ENCODE peak calls at places on chromosomes 16 and 17, in nine cellular contexts. One of them, this sample, is unnamed.

GRCh38 chr16:20397468-20398074 is 7.0 kb downstream of the PDILT start:
- DNase-seq in epithelial cell of esophagus: no peak
- DNase-seq in fibroblast of lung: no peak
- DNase-seq in H1: no peak
- DNase-seq in WTC11: no peak
- DNase-seq in AG09309: no peak
- DNase-seq in lower leg skin: no peak
- DNase-seq in fibroblast of mammary gland: no peak
- DNase-seq in MCF 10A: no peak
- DNase-seq in this sample: no peak

GRCh38 chr16:89909777-89910716 is 8.6 kb upstream of the MC1R start:
- DNase-seq in epithelial cell of esophagus: peak
- DNase-seq in fibroblast of lung: peak
- DNase-seq in H1: no peak
- DNase-seq in WTC11: peak
- DNase-seq in AG09309: no peak
- DNase-seq in lower leg skin: peak
- DNase-seq in fibroblast of mammary gland: peak
- DNase-seq in MCF 10A: peak
- DNase-seq in this sample: peak

GRCh38 chr17:19335951-19336631 is 26.4 kb downstream of the B9D1 start:
- DNase-seq in epithelial cell of esophagus: no peak
- DNase-seq in fibroblast of lung: no peak
- DNase-seq in H1: no peak
- DNase-seq in WTC11: peak
- DNase-seq in AG09309: no peak
- DNase-seq in lower leg skin: no peak
- DNase-seq in fibroblast of mammary gland: no peak
- DNase-seq in MCF 10A: no peak
- DNase-seq in this sample: no peak

GRCh38 chr17:1724351-1724868 is at the start of gene WDR81:
- DNase-seq in epithelial cell of esophagus: peak
- DNase-seq in fibroblast of lung: peak
- DNase-seq in H1: no peak
- DNase-seq in WTC11: peak
- DNase-seq in AG09309: peak
- DNase-seq in lower leg skin: peak
- DNase-seq in fibroblast of mammary gland: peak
- DNase-seq in MCF 10A: peak
- DNase-seq in this sample: peak

GRCh38 chr17:73637866-73638265 is 6.4 kb downstream of the SDK2 start:
- DNase-seq in epithelial cell of esophagus: no peak
- DNase-seq in fibroblast of lung: no peak
- DNase-seq in H1: no peak
- DNase-seq in WTC11: no peak
- DNase-seq in AG09309: no peak
- DNase-seq in lower leg skin: no peak
- DNase-seq in fibroblast of mammary gland: no peak
- DNase-seq in MCF 10A: no peak
- DNase-seq in this sample: no peak

GRCh38 chr17:82351254-82351712 is 7.8 kb upstream of the TEX19 start:
- DNase-seq in epithelial cell of esophagus: no peak
- DNase-seq in fibroblast of lung: no peak
- DNase-seq in H1: no peak
- DNase-seq in WTC11: peak
- DNase-seq in AG09309: no peak
- DNase-seq in lower leg skin: no peak
- DNase-seq in fibroblast of mammary gland: no peak
- DNase-seq in MCF 10A: no peak
- DNase-seq in this sample: no peak

GRCh38 chr16:28186752-28187151 is 25.0 kb downstream of the XPO6 start:
- DNase-seq in epithelial cell of esophagus: no peak
- DNase-seq in fibroblast of lung: peak
- DNase-seq in H1: no peak
- DNase-seq in WTC11: no peak
- DNase-seq in AG09309: no peak
- DNase-seq in lower leg skin: no peak
- DNase-seq in fibroblast of mammary gland: peak
- DNase-seq in MCF 10A: peak
- DNase-seq in this sample: no peak

GRCh38 chr16:77584205-77584859 is 138.0 kb upstream of the NUDT7 start:
- DNase-seq in epithelial cell of esophagus: peak
- DNase-seq in fibroblast of lung: peak
- DNase-seq in H1: no peak
- DNase-seq in WTC11: peak
- DNase-seq in AG09309: peak
- DNase-seq in lower leg skin: peak
- DNase-seq in fibroblast of mammary gland: peak
- DNase-seq in MCF 10A: peak
- DNase-seq in this sample: no peak

GRCh38 chr17:13465678-13466077 is 136.1 kb downstream of the HS3ST3A1 start:
- DNase-seq in epithelial cell of esophagus: no peak
- DNase-seq in fibroblast of lung: no peak
- DNase-seq in H1: no peak
- DNase-seq in WTC11: no peak
- DNase-seq in AG09309: no peak
- DNase-seq in lower leg skin: no peak
- DNase-seq in fibroblast of mammary gland: no peak
- DNase-seq in MCF 10A: no peak
- DNase-seq in this sample: no peak

GRCh38 chr16:8885674-8886592 is 3.8 kb downstream of the LITAFD start:
- DNase-seq in epithelial cell of esophagus: peak
- DNase-seq in fibroblast of lung: peak
- DNase-seq in H1: no peak
- DNase-seq in WTC11: no peak
- DNase-seq in AG09309: no peak
- DNase-seq in lower leg skin: no peak
- DNase-seq in fibroblast of mammary gland: peak
- DNase-seq in MCF 10A: peak
- DNase-seq in this sample: no peak

GRCh38 chr17:28684963-28685362 is 23.0 kb downstream of the SUPT6H start:
- DNase-seq in epithelial cell of esophagus: no peak
- DNase-seq in fibroblast of lung: peak
- DNase-seq in H1: no peak
- DNase-seq in WTC11: no peak
- DNase-seq in AG09309: no peak
- DNase-seq in lower leg skin: no peak
- DNase-seq in fibroblast of mammary gland: peak
- DNase-seq in MCF 10A: peak
- DNase-seq in this sample: no peak

GRCh38 chr17:60851181-60851580 is 173.5 kb downstream of the BCAS3 start:
- DNase-seq in epithelial cell of esophagus: no peak
- DNase-seq in fibroblast of lung: no peak
- DNase-seq in H1: no peak
- DNase-seq in WTC11: peak
- DNase-seq in AG09309: no peak
- DNase-seq in lower leg skin: no peak
- DNase-seq in fibroblast of mammary gland: no peak
- DNase-seq in MCF 10A: no peak
- DNase-seq in this sample: no peak

DNA sequence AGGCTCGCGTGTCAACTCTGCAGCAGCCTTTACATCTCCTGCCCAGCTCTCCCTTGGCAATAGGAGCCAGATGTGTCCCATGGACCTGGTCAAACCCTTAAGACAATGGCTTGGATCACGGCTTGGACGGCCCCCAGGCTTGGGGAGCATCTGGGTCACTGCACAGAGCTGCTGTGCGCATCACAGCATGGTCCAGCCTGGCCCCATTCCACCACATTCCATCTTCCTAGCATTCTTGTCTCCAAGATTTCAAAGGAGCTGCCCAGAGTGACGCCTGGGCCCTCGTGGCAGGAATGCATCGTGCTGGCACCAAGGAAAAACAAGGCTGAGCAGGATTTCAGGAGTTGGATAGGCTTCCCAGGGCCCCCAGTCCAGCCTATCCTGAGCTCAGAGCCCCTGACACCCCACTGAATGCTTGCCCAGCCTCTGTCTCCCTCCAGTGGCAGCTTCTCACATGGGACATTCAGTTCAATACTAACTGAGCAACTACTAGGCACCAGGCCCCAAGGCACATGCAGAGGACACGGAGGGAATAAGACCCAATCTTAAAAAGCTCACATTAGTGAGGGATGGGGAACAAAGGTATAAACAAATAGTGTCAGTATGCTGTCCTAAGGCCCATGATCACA is 34.3 kb downstream of the TK2 start:
- DNase-seq in epithelial cell of esophagus: peak
- DNase-seq in fibroblast of lung: peak
- DNase-seq in H1: peak
- DNase-seq in WTC11: peak
- DNase-seq in AG09309: no peak
- DNase-seq in lower leg skin: no peak
- DNase-seq in fibroblast of mammary gland: peak
- DNase-seq in MCF 10A: peak
- DNase-seq in this sample: no peak
- TF ChIP-seq CTCF in epithelial cell of esophagus: no peak
- TF ChIP-seq CTCF in fibroblast of lung: peak
- TF ChIP-seq CTCF in H1: peak
- TF ChIP-seq CTCF in WTC11: peak
- TF ChIP-seq CTCF in AG09309: peak
- TF ChIP-seq CTCF in lower leg skin: no peak
- TF ChIP-seq CTCF in fibroblast of mammary gland: peak
- TF ChIP-seq CTCF in MCF 10A: peak
- TF ChIP-seq CTCF in this sample: peak

DNA sequence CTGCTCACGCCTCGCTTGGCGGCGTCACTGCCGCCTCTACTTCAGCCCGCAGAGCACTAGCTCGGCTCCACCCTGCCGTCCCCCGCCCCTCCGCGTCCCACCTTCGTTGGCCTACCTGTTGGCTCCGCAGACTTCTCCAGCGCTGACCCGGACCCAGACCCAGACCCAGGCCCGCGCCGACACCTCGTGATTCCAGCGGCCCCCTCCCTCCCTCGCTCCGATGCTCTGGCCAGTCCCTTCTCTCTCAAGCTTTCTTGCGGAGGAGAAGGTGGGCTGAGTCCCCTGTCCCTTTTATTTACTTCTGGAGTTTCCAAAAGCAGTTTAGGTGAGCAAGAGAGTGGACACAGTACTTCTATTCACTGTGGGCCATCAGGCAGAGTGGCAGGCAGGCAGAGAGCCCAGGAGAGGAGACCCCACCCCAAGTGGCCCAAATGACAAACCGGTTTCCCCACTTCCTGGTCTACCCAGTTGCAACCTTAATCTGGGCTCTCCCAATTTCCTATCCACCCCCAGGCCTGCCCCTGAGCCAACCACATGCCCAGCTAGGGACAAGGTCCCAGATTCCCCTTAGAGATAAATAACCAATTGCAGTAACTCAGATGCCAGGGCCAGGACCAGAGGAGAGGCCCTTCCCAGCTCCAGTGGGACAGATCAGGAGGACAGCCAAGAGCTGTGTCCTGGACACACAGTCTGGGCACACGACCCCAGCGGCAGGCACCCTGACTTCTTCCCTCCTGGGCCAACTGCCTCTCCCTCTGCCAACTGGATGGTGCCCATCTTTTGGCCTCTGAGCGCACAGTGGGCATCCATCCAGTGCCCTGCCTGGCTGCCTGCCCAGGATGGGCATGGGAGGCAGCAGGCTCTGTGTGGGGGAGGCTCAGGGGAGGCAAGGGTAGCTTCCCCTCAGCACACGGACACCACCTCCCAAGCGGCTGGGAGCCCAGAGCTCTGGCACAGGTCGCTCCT is 1.2 kb upstream of the SRCIN1 start:
- DNase-seq in epithelial cell of esophagus: no peak
- DNase-seq in fibroblast of lung: no peak
- DNase-seq in H1: no peak
- DNase-seq in WTC11: no peak
- DNase-seq in AG09309: no peak
- DNase-seq in lower leg skin: no peak
- DNase-seq in fibroblast of mammary gland: no peak
- DNase-seq in MCF 10A: no peak
- DNase-seq in this sample: no peak
- TF ChIP-seq CTCF in epithelial cell of esophagus: no peak
- TF ChIP-seq CTCF in fibroblast of lung: no peak
- TF ChIP-seq CTCF in H1: no peak
- TF ChIP-seq CTCF in WTC11: no peak
- TF ChIP-seq CTCF in AG09309: no peak
- TF ChIP-seq CTCF in lower leg skin: no peak
- TF ChIP-seq CTCF in fibroblast of mammary gland: no peak
- TF ChIP-seq CTCF in MCF 10A: no peak
- TF ChIP-seq CTCF in this sample: peak

DNA sequence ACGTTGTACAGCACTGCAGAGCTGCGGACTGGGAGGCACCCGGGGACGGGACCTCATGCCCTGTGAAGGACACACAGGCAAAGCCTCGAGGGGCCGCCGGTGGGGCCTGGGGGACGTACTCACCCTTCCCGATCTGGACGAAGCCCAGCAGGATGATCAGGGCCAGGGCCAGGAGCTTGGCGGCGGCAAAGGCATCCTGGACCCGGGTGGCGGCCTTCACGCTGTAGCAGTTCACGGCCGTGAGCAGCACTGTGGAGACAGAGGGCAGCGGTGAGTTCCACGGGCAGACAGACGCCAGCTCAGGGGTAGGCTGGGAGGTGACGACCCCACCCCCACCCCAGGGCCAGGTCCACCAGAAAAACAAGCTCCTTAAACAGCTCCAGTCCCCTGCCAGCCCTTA is 17.7 kb downstream of the SLC7A5 start:
- DNase-seq in epithelial cell of esophagus: no peak
- DNase-seq in fibroblast of lung: no peak
- DNase-seq in H1: no peak
- DNase-seq in WTC11: no peak
- DNase-seq in AG09309: no peak
- DNase-seq in lower leg skin: no peak
- DNase-seq in fibroblast of mammary gland: no peak
- DNase-seq in MCF 10A: no peak
- DNase-seq in this sample: no peak
- TF ChIP-seq CTCF in epithelial cell of esophagus: no peak
- TF ChIP-seq CTCF in fibroblast of lung: no peak
- TF ChIP-seq CTCF in H1: no peak
- TF ChIP-seq CTCF in WTC11: no peak
- TF ChIP-seq CTCF in AG09309: no peak
- TF ChIP-seq CTCF in lower leg skin: no peak
- TF ChIP-seq CTCF in fibroblast of mammary gland: no peak
- TF ChIP-seq CTCF in MCF 10A: no peak
- TF ChIP-seq CTCF in this sample: no peak

GRCh38 chr17:57955183-57955952 is at the start of gene CUEDC1:
- DNase-seq in epithelial cell of esophagus: peak
- DNase-seq in fibroblast of lung: peak
- DNase-seq in H1: no peak
- DNase-seq in WTC11: peak
- DNase-seq in AG09309: no peak
- DNase-seq in lower leg skin: no peak
- DNase-seq in fibroblast of mammary gland: peak
- DNase-seq in MCF 10A: peak
- DNase-seq in this sample: peak
- TF ChIP-seq CTCF in epithelial cell of esophagus: peak
- TF ChIP-seq CTCF in fibroblast of lung: no peak
- TF ChIP-seq CTCF in H1: peak
- TF ChIP-seq CTCF in WTC11: no peak
- TF ChIP-seq CTCF in AG09309: peak
- TF ChIP-seq CTCF in lower leg skin: no peak
- TF ChIP-seq CTCF in fibroblast of mammary gland: peak
- TF ChIP-seq CTCF in MCF 10A: peak
- TF ChIP-seq CTCF in this sample: peak

GRCh38 chr16:73846292-73846849 is 450.2 kb upstream of the PSMD7 start:
- DNase-seq in epithelial cell of esophagus: no peak
- DNase-seq in fibroblast of lung: peak
- DNase-seq in H1: no peak
- DNase-seq in WTC11: peak
- DNase-seq in AG09309: no peak
- DNase-seq in lower leg skin: no peak
- DNase-seq in fibroblast of mammary gland: no peak
- DNase-seq in MCF 10A: no peak
- DNase-seq in this sample: no peak
- TF ChIP-seq CTCF in epithelial cell of esophagus: no peak
- TF ChIP-seq CTCF in fibroblast of lung: no peak
- TF ChIP-seq CTCF in H1: peak
- TF ChIP-seq CTCF in WTC11: no peak
- TF ChIP-seq CTCF in AG09309: no peak
- TF ChIP-seq CTCF in lower leg skin: no peak
- TF ChIP-seq CTCF in fibroblast of mammary gland: no peak
- TF ChIP-seq CTCF in MCF 10A: no peak
- TF ChIP-seq CTCF in this sample: no peak

GRCh38 chr16:25111403-25112166 is at the start of gene LCMT1:
- DNase-seq in epithelial cell of esophagus: peak
- DNase-seq in fibroblast of lung: peak
- DNase-seq in H1: peak
- DNase-seq in WTC11: peak
- DNase-seq in AG09309: peak
- DNase-seq in lower leg skin: peak
- DNase-seq in fibroblast of mammary gland: peak
- DNase-seq in MCF 10A: peak
- DNase-seq in this sample: peak
- TF ChIP-seq CTCF in epithelial cell of esophagus: no peak
- TF ChIP-seq CTCF in fibroblast of lung: no peak
- TF ChIP-seq CTCF in H1: no peak
- TF ChIP-seq CTCF in WTC11: no peak
- TF ChIP-seq CTCF in AG09309: peak
- TF ChIP-seq CTCF in lower leg skin: no peak
- TF ChIP-seq CTCF in fibroblast of mammary gland: no peak
- TF ChIP-seq CTCF in MCF 10A: no peak
- TF ChIP-seq CTCF in this sample: no peak

This sample was measured in CD14-positive monocyte.